ENCODE peak calls at places on chromosomes 4 and X, in eight cellular contexts. B is SJSA1; U is stimulated activated CD4-positive, alpha-beta T cell treated with anti-CD3 and anti-CD28 coated beads, Interleukin-1b, Interleukin-23, amount 100 ng/mL, for 24 hours; W is ecto neural progenitor cell; V is astrocyte of the spinal cord; X is GM04504; P is ACHN; E is esophagus squamous epithelium. S is an unnamed sample.

GRCh38 chr4:102580463-102580842 is 79.3 kb downstream of the NFKB1 start:
- DNase-seq in B (no peak), U (no peak), W (no peak), V (no peak), X (no peak), P (no peak), E (no peak), S (no peak)

GRCh38 chr4:532588-533317 is 33.7 kb downstream of the PIGG start:
- DNase-seq in B (no peak), U (no peak), W (no peak), V (no peak), X (no peak), P (peak), E (no peak), S (no peak)

GRCh38 chr4:26717332-26717731 is 133.4 kb downstream of the TBC1D19 start:
- DNase-seq in B (peak), U (no peak), W (no peak), V (peak), X (peak), P (no peak), E (no peak), S (peak)

GRCh38 chr4:108744307-108744706 is 18.5 kb downstream of the ETNPPL start:
- DNase-seq in B (no peak), U (no peak), W (no peak), V (no peak), X (no peak), P (no peak), E (no peak), S (no peak)

GRCh38 chr4:27931584-27931983 is 1070.9 kb downstream of the STIM2 start:
- DNase-seq in B (no peak), U (no peak), W (no peak), V (no peak), X (no peak), P (no peak), E (no peak), S (no peak)

GRCh38 chr4:101155368-101155767 is 192.0 kb downstream of the PPP3CA start:
- DNase-seq in B (no peak), U (no peak), W (no peak), V (peak), X (peak), P (peak), E (no peak), S (no peak)

GRCh38 chr4:15231265-15232091 is 196.4 kb upstream of the C1QTNF7 start:
- DNase-seq in B (peak), U (peak), W (peak), V (peak), X (peak), P (peak), E (no peak), S (peak)

GRCh38 chrX:28589048-28589447 is 1.8 kb downstream of the IL1RAPL1 start:
- DNase-seq in B (no peak), U (no peak), W (no peak), V (no peak), X (no peak), P (no peak), E (no peak), S (no peak)

GRCh38 chrX:129534816-129535578 is 5.1 kb upstream of the OCRL start:
- DNase-seq in B (no peak), U (no peak), W (no peak), V (no peak), X (no peak), P (no peak), E (no peak), S (peak)

GRCh38 chr4:88802138-88802537 is 104.5 kb upstream of the NAP1L5 start:
- DNase-seq in B (no peak), U (no peak), W (no peak), V (no peak), X (no peak), P (no peak), E (no peak), S (no peak)

GRCh38 chr4:153207561-153207960 is 3.3 kb downstream of the TRIM2 start:
- DNase-seq in B (no peak), U (no peak), W (peak), V (peak), X (no peak), P (peak), E (no peak), S (peak)

GRCh38 chr4:112854420-112854819 is 195.0 kb upstream of the ANK2 start:
- DNase-seq in B (no peak), U (no peak), W (no peak), V (no peak), X (no peak), P (no peak), E (no peak), S (no peak)